ENCODE peak calls at places on chromosomes 12 and 14, in six cellular contexts. R, Z, J, B, I and S are unnamed samples.

GRCh38 chr12:49187184-49187583 is 1.7 kb downstream of the TUBA1A start:
- DNase-seq in R (no peak), Z (peak), J (peak), B (no peak), I (no peak), S (peak)

GRCh38 chr12:21831671-21832357 is 57.3 kb upstream of the KCNJ8 start:
- DNase-seq in R (no peak), Z (no peak), J (peak), B (no peak), I (no peak), S (no peak)

GRCh38 chr14:74846168-74846567 is 29.8 kb downstream of the PROX2 start:
- DNase-seq in R (no peak), Z (no peak), J (peak), B (no peak), I (no peak), S (no peak)

GRCh38 chr14:75578099-75578785 is at the start of gene FLVCR2:
- DNase-seq in R (peak), Z (peak), J (peak), B (peak), I (no peak), S (peak)

GRCh38 chr12:32418903-32419519 is 19.7 kb downstream of the FGD4 start:
- DNase-seq in R (no peak), Z (no peak), J (no peak), B (no peak), I (no peak), S (no peak)

GRCh38 chr12:64625243-64626077 is 15.2 kb downstream of the RASSF3 start:
- DNase-seq in R (peak), Z (no peak), J (peak), B (no peak), I (peak), S (peak)

GRCh38 chr14:103391048-103391447 is 5.8 kb downstream of the MARK3 start:
- DNase-seq in R (peak), Z (no peak), J (peak), B (peak), I (peak), S (no peak)

GRCh38 chr12:67394600-67394999 is 125.4 kb downstream of the CAND1 start:
- DNase-seq in R (no peak), Z (no peak), J (peak), B (no peak), I (no peak), S (peak)

GRCh38 chr12:4307593-4308333 is 13.2 kb upstream of the TIGAR start:
- DNase-seq in R (no peak), Z (peak), J (peak), B (peak), I (peak), S (no peak)

GRCh38 chr12:68367903-68368302 is 35.7 kb upstream of the MDM1 start:
- DNase-seq in R (no peak), Z (no peak), J (no peak), B (no peak), I (no peak), S (no peak)

GRCh38 chr12:24948452-24948815 is 467 bp downstream of the BCAT1 start:
- DNase-seq in R (peak), Z (peak), J (peak), B (peak), I (no peak), S (no peak)

GRCh38 chr14:55373784-55374725 is 37.6 kb downstream of the ATG14 start:
- DNase-seq in R (no peak), Z (no peak), J (peak), B (no peak), I (peak), S (no peak)